ENCODE peak calls at places on chromosomes 12 and 14, in eight cellular contexts. U, I, F, L, H, E, W and Y are unnamed samples.

GRCh38 chr12:57476162-57476992 is 3.3 kb downstream of the ARHGAP9 start:
- DNase-seq in E (no peak), L (no peak), W (no peak), I (no peak), H (no peak), U (no peak), F (peak; percentile 77), Y (no peak)

GRCh38 chr12:2170376-2170775 is 117.6 kb downstream of the CACNA1C start:
- DNase-seq in I (no peak), U (no peak), W (no peak), E (no peak), L (no peak), H (no peak), F (no peak), Y (peak; percentile 58)

GRCh38 chr14:76768671-76769500 is 7.6 kb downstream of the VASH1 start:
- DNase-seq in I (no peak), L (no peak), U (no peak), W (no peak), E (peak; percentile 9), F (no peak), H (no peak), Y (no peak)

GRCh38 chr14:89927466-89927865 is 27.1 kb downstream of the EFCAB11 start:
- DNase-seq in U (no peak), E (no peak), L (no peak), I (no peak), F (no peak), W (no peak), H (no peak), Y (no peak)

GRCh38 chr12:127774828-127775227 is 492.1 kb upstream of the TMEM132C start:
- DNase-seq in H (no peak), L (no peak), W (no peak), E (no peak), I (no peak), F (no peak), U (no peak), Y (no peak)

GRCh38 chr14:95229749-95230148 is 72.4 kb upstream of the DICER1 start:
- DNase-seq in F (no peak), I (no peak), H (no peak), U (no peak), L (no peak), E (no peak), W (no peak), Y (no peak)

GRCh38 chr14:49212721-49213120 is 373.5 kb downstream of the RPS29 start:
- DNase-seq in U (no peak), W (no peak), F (no peak), E (no peak), H (no peak), L (no peak), I (no peak), Y (no peak)

GRCh38 chr12:46332260-46332659 is 40.3 kb downstream of the SLC38A2 start:
- DNase-seq in E (no peak), U (no peak), L (no peak), H (no peak), W (no peak), I (no peak), F (no peak), Y (no peak)

GRCh38 chr12:116431677-116432300 is 127.4 kb upstream of the MAP1LC3B2 start:
- DNase-seq in L (no peak), W (no peak), E (no peak), H (no peak), U (no peak), I (no peak), F (no peak), Y (no peak)

GRCh38 chr14:80621701-80622100 is 319.8 kb downstream of the CEP128 start:
- DNase-seq in F (peak; percentile 17), U (no peak), L (no peak), I (peak; percentile 53), E (no peak), H (no peak), W (no peak), Y (peak; percentile 64)

GRCh38 chr14:97978336-97978735 is 1181.2 kb downstream of the VRK1 start:
- DNase-seq in F (peak; percentile 7), I (no peak), H (peak; percentile 62), W (peak; percentile 76), E (peak; percentile 73), U (no peak), L (peak; percentile 82), Y (no peak)
- TF ChIP-seq CTCF in F (no peak), I (peak; percentile 20), H (peak; percentile 45), W (peak; percentile 49), E (no peak), U (no peak), L (no peak), Y (no peak)

GRCh38 chr14:62253931-62254330 is 491.7 kb downstream of the SNAPC1 start:
- DNase-seq in L (no peak), I (no peak), H (no peak), F (no peak), W (no peak), U (no peak), E (no peak), Y (peak; percentile 38)
- TF ChIP-seq CTCF in L (no peak), I (no peak), H (no peak), F (no peak), W (no peak), U (no peak), E (no peak), Y (no peak)

GRCh38 chr12:43733687-43734086 is 24.9 kb downstream of the PUS7L start:
- DNase-seq in H (no peak), F (no peak), U (no peak), L (no peak), E (no peak), I (no peak), W (no peak), Y (no peak)
- TF ChIP-seq CTCF in H (no peak), F (no peak), U (no peak), L (no peak), E (no peak), I (no peak), W (no peak), Y (peak; percentile 1)

DNA sequence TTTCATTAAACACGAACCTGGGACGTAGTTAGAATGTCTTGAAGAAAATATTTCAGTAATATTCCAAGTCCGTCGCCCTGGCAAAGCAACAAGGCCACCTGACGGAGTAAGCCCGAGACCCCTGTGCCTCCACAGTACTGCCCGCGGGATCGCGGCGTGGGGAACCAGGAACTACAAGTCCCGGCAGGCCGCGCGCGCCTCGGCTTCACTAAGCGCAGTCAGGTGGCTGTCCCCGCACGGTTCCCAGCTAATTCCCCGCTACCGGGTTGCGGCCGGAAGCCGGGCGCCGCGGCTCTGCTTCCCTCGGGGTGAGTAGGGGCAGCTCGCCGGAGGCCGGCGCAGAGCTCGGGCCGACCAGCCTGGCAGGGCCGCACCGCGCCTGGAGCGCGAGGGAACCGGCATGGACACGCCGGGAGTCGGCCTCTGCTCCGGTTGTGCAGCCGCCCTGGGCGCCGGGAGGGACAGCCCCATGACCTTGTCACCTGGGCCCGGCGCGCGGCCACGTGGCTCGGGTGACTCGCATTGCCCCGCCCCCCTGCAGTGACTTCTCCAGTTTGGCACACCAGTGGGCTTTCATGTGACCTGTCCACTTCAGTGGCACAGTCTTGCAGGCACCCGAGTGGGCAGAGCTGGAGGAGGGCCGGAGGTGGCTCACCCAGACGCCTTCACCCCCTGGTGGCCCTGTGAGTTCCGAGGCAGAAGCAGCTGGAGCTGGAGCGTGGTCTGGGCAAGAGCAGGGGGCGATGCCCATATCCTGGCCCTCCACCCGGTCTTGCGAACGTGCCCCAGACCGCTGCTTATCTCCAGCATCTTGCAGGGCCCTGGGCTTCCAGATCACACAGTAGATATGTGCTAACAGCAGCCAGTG is at the start of gene ADCK1:
- DNase-seq in W (peak; percentile 92), I (peak; percentile 27), E (peak; percentile 76), H (peak; percentile 91), F (peak; percentile 90), L (peak; percentile 93), U (peak; percentile 67), Y (peak; percentile 92)
- TF ChIP-seq CTCF in W (peak; percentile 59), I (peak; percentile 56), E (no peak), H (peak; percentile 49), F (no peak), L (no peak), U (peak; percentile 28), Y (peak; percentile 63)

DNA sequence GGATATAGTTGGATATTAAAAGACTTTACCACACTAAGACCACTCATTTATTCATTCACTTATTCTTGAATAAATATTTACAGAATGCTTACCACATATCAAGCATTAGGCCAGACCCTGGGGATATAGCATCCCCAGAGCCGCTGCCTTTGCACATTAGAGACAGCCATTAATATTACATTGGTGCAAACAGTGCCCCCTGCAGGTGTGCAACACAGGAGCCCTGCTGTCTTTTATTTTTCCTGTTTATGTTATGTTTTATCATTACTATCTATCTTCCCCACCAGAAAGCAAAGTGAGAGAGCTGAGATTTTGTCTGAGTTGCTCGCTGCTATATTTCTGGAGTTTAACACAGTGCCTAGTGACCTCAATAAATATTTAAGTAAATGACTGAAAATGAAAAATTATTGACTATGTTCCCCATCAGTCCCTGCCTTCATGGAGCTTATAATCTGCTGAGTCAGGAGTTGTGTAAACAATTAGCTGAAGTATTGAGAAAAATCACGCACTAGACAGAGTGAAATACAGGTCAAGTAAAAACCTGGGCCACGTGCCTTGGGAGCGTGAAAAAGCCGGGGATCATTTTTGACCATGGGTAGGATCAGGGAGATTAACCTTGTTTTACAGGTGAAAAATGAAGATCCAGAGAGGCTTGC is 301.6 kb downstream of the PCNX1 start:
- DNase-seq in U (no peak), E (no peak), L (no peak), H (no peak), I (no peak), W (no peak), F (no peak), Y (no peak)
- TF ChIP-seq CTCF in U (no peak), E (no peak), L (no peak), H (no peak), I (no peak), W (no peak), F (no peak), Y (no peak)

DNA sequence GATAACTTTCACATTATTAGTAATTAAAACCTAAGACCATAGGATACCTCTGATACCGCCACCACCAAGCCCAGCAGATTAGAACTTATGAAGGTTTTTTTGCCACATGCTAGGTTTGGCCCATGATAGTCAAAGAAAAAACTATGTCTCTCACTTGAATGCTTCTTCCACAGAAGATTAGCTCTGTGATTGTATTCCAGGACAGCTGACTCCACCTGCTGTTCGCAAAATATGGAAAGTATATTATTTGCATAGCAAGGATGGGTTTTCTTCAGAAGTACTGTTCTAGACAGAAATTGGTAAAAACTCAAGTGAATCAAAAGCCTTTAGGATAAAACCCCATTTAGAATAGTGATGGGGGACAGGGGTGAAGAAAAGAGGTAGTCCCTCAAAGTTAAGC is 42.2 kb downstream of the PPFIBP1 start:
- DNase-seq in I (no peak), L (no peak), F (no peak), H (no peak), W (no peak), U (no peak), E (no peak), Y (no peak)
- TF ChIP-seq CTCF in I (no peak), L (no peak), F (no peak), H (peak; percentile 14), W (peak; percentile 18), U (no peak), E (no peak), Y (no peak)